ENCODE peak calls at places on chromosomes 5 and 9, in ten cellular contexts. R is body of pancreas, B is lower lobe of right lung, U is astrocyte of the cerebellum, Y is brain microvascular endothelial cell, G is adipocyte, S is A549, Q is psoas muscle, V is Caco-2, J is mesenchymal stem cell. I is an unnamed sample.

GRCh38 chr9:127710204-127710805 is 3.5 kb downstream of the CFAP157 start:
- DNase-seq in B (no peak), G (no peak), V (no peak), Y (no peak), Q (no peak), R (no peak), U (no peak), S (no peak), J (no peak), I (no peak)

GRCh38 chr9:136045595-136046554 is 49.2 kb downstream of the NACC2 start:
- DNase-seq in Q (peak; percentile 49), S (no peak), G (no peak), B (peak; percentile 81), Y (no peak), V (no peak), U (no peak), J (no peak), R (no peak), I (no peak)

GRCh38 chr5:4339949-4340348 is 744.3 kb downstream of the IRX1 start:
- DNase-seq in B (no peak), J (no peak), G (no peak), R (no peak), Q (no peak), U (no peak), V (no peak), Y (no peak), S (no peak), I (no peak)

GRCh38 chr5:65142511-65143011 is 339.2 kb downstream of the ADAMTS6 start:
- DNase-seq in J (peak; percentile 58), S (no peak), Y (peak; percentile 34), G (peak; percentile 47), Q (no peak), R (no peak), B (no peak), U (no peak), V (no peak), I (peak; percentile 25)

GRCh38 chr9:136926154-136926704 is 18.3 kb downstream of the FBXW5 start:
- DNase-seq in S (no peak), Q (no peak), G (no peak), Y (peak; percentile 5), U (no peak), J (no peak), V (no peak), B (no peak), R (no peak), I (no peak)

GRCh38 chr5:17169507-17169906 is 47.9 kb upstream of the BASP1 start:
- DNase-seq in S (no peak), Q (no peak), B (no peak), G (peak; percentile 50), J (peak; percentile 76), R (no peak), U (no peak), V (peak; percentile 48), Y (no peak), I (no peak)

GRCh38 chr5:142810081-142810480 is 39.9 kb downstream of the ARHGAP26 start:
- DNase-seq in B (no peak), G (no peak), V (no peak), Q (no peak), J (no peak), R (no peak), S (no peak), Y (no peak), U (no peak), I (no peak)

GRCh38 chr5:181181650-181182565 is 23.1 kb downstream of the TRIM7 start:
- DNase-seq in R (peak; percentile 75), Y (no peak), J (peak; percentile 73), U (no peak), B (peak; percentile 79), V (peak; percentile 78), S (no peak), G (peak; percentile 81), Q (peak; percentile 69), I (no peak)

GRCh38 chr9:132443951-132444615 is 34.1 kb downstream of the CFAP77 start:
- DNase-seq in R (no peak), G (no peak), Q (no peak), Y (no peak), U (no peak), B (no peak), J (no peak), V (no peak), S (no peak), I (no peak)

GRCh38 chr5:95773325-95774059 is 42.4 kb downstream of the RHOBTB3 start:
- DNase-seq in U (peak; percentile 89), Y (peak; percentile 71), V (no peak), R (no peak), G (peak; percentile 87), S (no peak), J (peak; percentile 75), Q (no peak), B (no peak), I (peak; percentile 34)

GRCh38 chr9:92960561-92961290 is 13.4 kb downstream of the FGD3 start:
- DNase-seq in B (no peak), R (no peak), Q (no peak), G (no peak), J (no peak), U (no peak), V (no peak), Y (no peak), S (no peak), I (no peak)

GRCh38 chr5:35926389-35927051 is 11.9 kb downstream of the CAPSL start:
- DNase-seq in V (no peak), Q (no peak), J (peak; percentile 60), Y (peak; percentile 47), B (no peak), U (no peak), G (peak; percentile 81), R (peak; percentile 52), S (peak; percentile 43), I (no peak)

GRCh38 chr9:120646943-120647342 is 67.0 kb upstream of the CDK5RAP2 start:
- DNase-seq in J (no peak), G (no peak), U (no peak), Q (no peak), V (no peak), S (no peak), B (no peak), Y (no peak), R (no peak), I (no peak)

GRCh38 chr5:105849701-105850100 is 1821.0 kb downstream of the EFNA5 start:
- DNase-seq in Y (peak; percentile 19), V (no peak), S (no peak), J (no peak), U (no peak), G (peak; percentile 28), R (no peak), B (no peak), Q (no peak), I (no peak)
- H3K4me3 ChIP-seq in Y (no peak overlapping the region), V (no peak overlapping the region), S (no peak overlapping the region), J (no peak overlapping the region), U (no peak overlapping the region), G (no peak overlapping the region), R (no peak overlapping the region), B (no peak overlapping the region), Q (no peak overlapping the region), I (no peak overlapping the region)

GRCh38 chr5:43006411-43007202 is 33.5 kb downstream of the ANXA2R start:
- DNase-seq in Y (no peak), Q (no peak), G (no peak), B (no peak), R (no peak), V (no peak), U (no peak), S (no peak), J (no peak), I (no peak)
- H3K4me3 ChIP-seq in Y (no peak overlapping the region), Q (peak overlapping the region; percentile 74), G (peak overlapping the region; percentile 89), B (peak overlapping the region; percentile 60), R (no peak overlapping the region), V (no peak overlapping the region), U (no peak overlapping the region), S (no peak overlapping the region), J (no peak overlapping the region), I (no peak overlapping the region)

GRCh38 chr5:39219433-39219832 is at the start of gene FYB1:
- DNase-seq in Q (peak; percentile 49), U (no peak), J (no peak), G (peak; percentile 74), V (no peak), R (no peak), S (no peak), Y (no peak), B (peak; percentile 71), I (no peak)
- H3K4me3 ChIP-seq in Q (peak within 1 kb of the TSS; percentile 54), U (no peak within 1 kb of the TSS), J (no peak within 1 kb of the TSS), G (peak within 1 kb of the TSS; percentile 75), V (no peak within 1 kb of the TSS), R (no peak within 1 kb of the TSS), S (no peak within 1 kb of the TSS), Y (no peak within 1 kb of the TSS), B (peak within 1 kb of the TSS; percentile 34), I (no peak within 1 kb of the TSS)

GRCh38 chr9:34630402-34631154 is 1.7 kb upstream of the ARID3C start:
- DNase-seq in U (no peak), R (no peak), B (no peak), G (no peak), J (no peak), Y (no peak), S (no peak), V (no peak), Q (no peak), I (no peak)

GRCh38 chr9:34627716-34628655 is 880 bp downstream of the ARID3C start:
- DNase-seq in J (no peak), B (no peak), Q (no peak), Y (no peak), G (no peak), V (no peak), R (no peak), S (no peak), U (no peak), I (no peak)

GRCh38 chr9:34628656-34629491 is at the start of gene ARID3C:
- DNase-seq in Q (no peak), B (peak; percentile 62), Y (no peak), V (no peak), J (no peak), R (peak; percentile 52), S (no peak), G (peak; percentile 68), U (no peak), I (no peak)

GRCh38 chr9:34633166-34633565 is 4.3 kb upstream of the ARID3C start:
- DNase-seq in U (no peak), B (no peak), Q (peak; percentile 4), R (no peak), G (no peak), V (no peak), Y (no peak), J (no peak), S (no peak), I (no peak)

GRCh38 chr9:34629492-34629809 is 585 bp upstream of the ARID3C start:
- DNase-seq in G (no peak), Q (no peak), J (no peak), B (no peak), V (no peak), S (no peak), U (no peak), R (no peak), Y (no peak), I (no peak)
- H3K4me3 ChIP-seq in G (peak overlapping the region; percentile 70), Q (peak overlapping the region; percentile 64), J (no peak overlapping the region), B (peak overlapping the region; percentile 49), V (peak overlapping the region; percentile 46), S (peak overlapping the region; percentile 49), U (no peak overlapping the region), R (no peak overlapping the region), Y (no peak overlapping the region), I (no peak overlapping the region)

I was measured in kidney epithelial cell.